ENCODE peak calls at places on chromosome 20, in eight cellular contexts. K is uterus, U is caudate nucleus, I is neural progenitor cell, A is cardiac muscle cell, B is mammary epithelial cell, Z is OCI-LY7, R is keratinocyte. F is an unnamed sample.

GRCh38 chr20:1489764-1490436 is 1.3 kb downstream of the SIRPB2 start:
- DNase-seq in A (no peak), B (peak), I (no peak), Z (no peak), R (no peak), K (no peak), U (no peak), F (no peak)

GRCh38 chr20:62897666-62898065 is 28.6 kb downstream of the DIDO1 start:
- DNase-seq in A (no peak), U (no peak), Z (no peak), K (no peak), B (no peak), I (no peak), R (no peak), F (no peak)

GRCh38 chr20:62685781-62686555 is 22.7 kb upstream of the NTSR1 start:
- DNase-seq in B (no peak), A (peak), K (no peak), I (peak), U (no peak), Z (no peak), R (no peak), F (no peak)

GRCh38 chr20:51434556-51435256 is 107.8 kb downstream of the NFATC2 start:
- DNase-seq in Z (no peak), I (no peak), R (no peak), A (no peak), K (no peak), U (no peak), B (peak), F (peak)

GRCh38 chr20:61873651-61874420 is 191.8 kb downstream of the TAF4 start:
- DNase-seq in Z (no peak), K (no peak), R (no peak), B (no peak), U (no peak), I (no peak), A (no peak), F (no peak)

GRCh38 chr20:45098096-45098773 is 2.7 kb downstream of the KCNS1 start:
- DNase-seq in K (no peak), U (no peak), R (no peak), A (peak), Z (no peak), I (peak), B (no peak), F (no peak)

GRCh38 chr20:13671500-13672288 is 33.0 kb upstream of the TASP1 start:
- DNase-seq in Z (no peak), U (no peak), I (no peak), K (peak), B (peak), R (no peak), A (no peak), F (no peak)

GRCh38 chr20:16556299-16556698 is 16.9 kb downstream of the KIF16B start:
- DNase-seq in A (no peak), U (no peak), I (no peak), B (peak), R (no peak), K (no peak), Z (no peak), F (no peak)

GRCh38 chr20:19387251-19387650 is 174.8 kb downstream of the SLC24A3 start:
- DNase-seq in K (no peak), Z (no peak), U (no peak), R (no peak), I (no peak), B (no peak), A (no peak), F (no peak)

GRCh38 chr20:611047-611842 is 1.1 kb upstream of the TCF15 start:
- DNase-seq in U (no peak), K (no peak), A (no peak), I (no peak), B (no peak), R (no peak), Z (no peak), F (no peak)

GRCh38 chr20:59850018-59850641 is 83.3 kb downstream of the SYCP2 start:
- DNase-seq in U (no peak), K (no peak), R (no peak), A (peak), I (peak), Z (peak), B (no peak), F (no peak)

GRCh38 chr20:6765469-6766058 is 1.9 kb upstream of the BMP2 start:
- DNase-seq in Z (peak), B (peak), U (no peak), I (peak), K (no peak), A (peak), R (no peak), F (no peak)

GRCh38 chr20:16476032-16476431 is 97.2 kb downstream of the KIF16B start:
- DNase-seq in Z (peak), B (peak), R (no peak), U (no peak), A (peak), K (no peak), I (peak), F (no peak)

GRCh38 chr20:54063580-54063979 is 6.8 kb downstream of the BCAS1 start:
- DNase-seq in B (no peak), I (no peak), A (no peak), Z (no peak), R (no peak), U (no peak), K (no peak), F (no peak)

GRCh38 chr20:31684153-31685003 is 38.3 kb downstream of the BCL2L1 start:
- DNase-seq in U (no peak), R (no peak), B (no peak), K (no peak), Z (peak), I (no peak), A (no peak), F (no peak)

GRCh38 chr20:41782255-41782654 is 164.1 kb upstream of the CHD6 start:
- DNase-seq in K (no peak), A (no peak), I (no peak), U (no peak), Z (no peak), R (no peak), B (no peak), F (no peak)
- H3K27ac ChIP-seq in K (no peak), A (no peak), I (no peak), U (no peak), Z (no peak), R (no peak), B (no peak), F (no peak)

GRCh38 chr20:57719951-57720350 is 10.1 kb upstream of the PMEPA1 start:
- DNase-seq in I (no peak), A (no peak), U (no peak), Z (no peak), K (no peak), B (no peak), R (no peak), F (no peak)

GRCh38 chr20:57716893-57717292 is 7.1 kb upstream of the PMEPA1 start:
- DNase-seq in B (no peak), K (no peak), I (no peak), R (no peak), U (no peak), Z (no peak), A (no peak), F (no peak)

GRCh38 chr20:57717797-57718196 is 8.0 kb upstream of the PMEPA1 start:
- DNase-seq in K (no peak), R (no peak), Z (no peak), A (no peak), U (no peak), I (no peak), B (peak), F (peak)

GRCh38 chr20:57716202-57716601 is 6.4 kb upstream of the PMEPA1 start:
- DNase-seq in U (no peak), Z (no peak), R (no peak), I (no peak), K (no peak), A (no peak), B (peak), F (peak)

GRCh38 chr20:57718490-57719009 is 8.7 kb upstream of the PMEPA1 start:
- DNase-seq in I (peak), Z (peak), A (peak), R (peak), B (peak), U (peak), K (peak), F (peak)
- H3K27ac ChIP-seq in I (no peak), Z (no peak), A (no peak), R (peak), B (no peak), U (peak), K (no peak), F (peak)

GRCh38 chr20:23625236-23625964 is 12.4 kb downstream of the CST3 start:
- DNase-seq in K (no peak), A (no peak), R (no peak), B (peak), U (no peak), Z (no peak), I (peak), F (peak)

GRCh38 chr20:23623666-23624065 is 14.1 kb downstream of the CST3 start:
- DNase-seq in Z (no peak), I (no peak), R (no peak), B (no peak), U (no peak), A (no peak), K (no peak), F (no peak)

GRCh38 chr20:23622839-23623343 is 14.9 kb downstream of the CST3 start:
- DNase-seq in K (peak), I (no peak), Z (no peak), A (no peak), B (peak), R (no peak), U (no peak), F (peak)

GRCh38 chr20:23626040-23626620 is 11.6 kb downstream of the CST3 start:
- DNase-seq in K (no peak), I (no peak), A (no peak), B (peak), U (no peak), Z (no peak), R (no peak), F (peak)

DNA sequence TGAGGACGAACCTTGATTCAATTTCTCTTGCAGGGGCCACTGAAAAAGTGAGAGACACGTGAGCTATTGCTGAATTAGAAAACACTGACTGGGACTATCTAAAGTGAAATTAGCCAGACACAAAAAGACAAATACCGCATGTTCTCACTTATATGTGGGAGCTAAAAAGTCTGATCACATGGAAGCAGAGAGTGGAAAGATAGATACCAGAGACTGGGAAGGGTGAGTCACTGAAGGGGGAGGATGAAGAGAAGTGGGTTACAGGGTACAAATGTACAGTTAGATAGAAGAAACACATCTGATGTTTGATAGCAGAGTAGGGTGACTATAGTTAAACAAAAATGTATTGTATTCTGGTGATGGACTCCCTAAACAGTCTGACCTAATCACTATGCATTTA is 13.4 kb downstream of the CST3 start:
- DNase-seq in A (no peak), U (no peak), K (no peak), I (no peak), Z (no peak), R (no peak), B (peak), F (no peak)
- H3K27ac ChIP-seq in A (no peak), U (no peak), K (peak), I (no peak), Z (no peak), R (peak), B (peak), F (peak)

GRCh38 chr20:4601630-4602296 is 119.9 kb upstream of the PRND start:
- DNase-seq in B (peak), Z (no peak), U (peak), A (no peak), I (no peak), R (peak), K (peak), F (no peak)

GRCh38 chr20:4604580-4604979 is 117.1 kb upstream of the PRND start:
- DNase-seq in Z (no peak), U (no peak), B (no peak), R (no peak), I (no peak), A (no peak), K (no peak), F (no peak)

GRCh38 chr20:4602297-4602631 is 119.4 kb upstream of the PRND start:
- DNase-seq in B (no peak), A (no peak), K (no peak), U (no peak), R (no peak), Z (no peak), I (no peak), F (no peak)

GRCh38 chr20:4605166-4605565 is 116.5 kb upstream of the PRND start:
- DNase-seq in A (no peak), U (no peak), I (no peak), Z (no peak), B (no peak), R (no peak), K (no peak), F (no peak)

GRCh38 chr20:4603724-4604123 is 118.0 kb upstream of the PRND start:
- DNase-seq in K (no peak), Z (no peak), R (no peak), A (no peak), U (no peak), B (no peak), I (no peak), F (no peak)
- H3K27ac ChIP-seq in K (peak), Z (no peak), R (no peak), A (no peak), U (peak), B (no peak), I (no peak), F (no peak)

GRCh38 chr20:3843490-3843889 is 3.1 kb upstream of the MAVS start:
- DNase-seq in I (no peak), B (peak), A (no peak), R (no peak), Z (no peak), K (no peak), U (no peak), F (no peak)

GRCh38 chr20:3846378-3846739 is 275 bp upstream of the MAVS start:
- DNase-seq in U (no peak), Z (no peak), A (no peak), K (peak), R (no peak), B (no peak), I (peak), F (no peak)

GRCh38 chr20:3846740-3847418 is at the start of gene MAVS:
- DNase-seq in Z (peak), I (peak), A (peak), K (peak), B (peak), R (no peak), U (peak), F (no peak)

GRCh38 chr20:3847419-3847940 is 846 bp downstream of the MAVS start:
- DNase-seq in R (no peak), A (no peak), U (no peak), Z (peak), K (no peak), I (no peak), B (peak), F (no peak)

GRCh38 chr20:3848565-3848964 is 1.9 kb downstream of the MAVS start:
- DNase-seq in Z (no peak), I (no peak), A (no peak), R (no peak), K (no peak), B (no peak), U (no peak), F (no peak)
- H3K27ac ChIP-seq in Z (no peak), I (no peak), A (no peak), R (no peak), K (no peak), B (no peak), U (no peak), F (no peak)

GRCh38 chr20:36817496-36817895 is 43.9 kb upstream of the DSN1 start:
- DNase-seq in K (no peak), R (no peak), I (no peak), U (no peak), B (no peak), A (no peak), Z (no peak), F (no peak)

GRCh38 chr20:36818185-36818584 is 44.6 kb upstream of the DSN1 start:
- DNase-seq in A (no peak), I (no peak), Z (no peak), B (no peak), K (no peak), R (no peak), U (no peak), F (no peak)

GRCh38 chr20:36815454-36816091 is 42.0 kb upstream of the DSN1 start:
- DNase-seq in R (no peak), K (no peak), B (no peak), A (no peak), Z (no peak), I (no peak), U (no peak), F (no peak)

GRCh38 chr20:36812601-36813000 is 39.0 kb upstream of the DSN1 start:
- DNase-seq in R (no peak), U (no peak), A (no peak), K (no peak), Z (no peak), B (no peak), I (no peak), F (no peak)

GRCh38 chr20:36813784-36814136 is 40.2 kb upstream of the DSN1 start:
- DNase-seq in K (no peak), I (no peak), B (no peak), R (no peak), Z (no peak), U (no peak), A (no peak), F (no peak)
- H3K27ac ChIP-seq in K (no peak), I (no peak), B (no peak), R (no peak), Z (no peak), U (no peak), A (peak), F (no peak)

GRCh38 chr20:47303736-47304135 is 52.8 kb downstream of the ZMYND8 start:
- DNase-seq in A (no peak), U (no peak), I (no peak), Z (no peak), B (no peak), R (no peak), K (no peak), F (no peak)
- H3K27ac ChIP-seq in A (peak), U (no peak), I (peak), Z (no peak), B (no peak), R (peak), K (peak), F (peak)

DNA sequence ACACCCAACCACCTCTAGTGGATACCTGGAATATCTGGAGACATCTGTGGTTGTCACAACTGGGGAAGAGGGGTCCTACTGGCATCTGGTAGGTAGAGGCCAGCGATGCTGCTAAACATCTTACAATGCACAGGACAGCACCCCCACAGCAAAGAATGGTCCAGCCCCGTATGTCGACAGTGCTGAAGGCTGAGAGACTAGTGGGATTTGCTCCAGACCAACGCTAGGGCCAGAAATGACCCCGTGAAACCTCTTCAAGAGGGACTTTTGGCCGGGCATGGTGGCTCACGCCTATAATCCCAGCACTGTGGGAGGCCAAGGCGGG is 7.2 kb downstream of the PREX1 start:
- DNase-seq in I (no peak), B (no peak), Z (peak), R (no peak), U (no peak), A (no peak), K (no peak), F (no peak)
- H3K27ac ChIP-seq in I (no peak), B (no peak), Z (peak), R (no peak), U (peak), A (no peak), K (no peak), F (no peak)